ENCODE peak calls at places on chromosomes 2 and 18, in seven cellular contexts. C is prostate gland, W is uterus, S is A549, H is body of pancreas, U is tibial nerve, Q is spleen. G is an unnamed sample.

GRCh38 chr2:233470839-233471238 is 95.7 kb downstream of the USP40 start:
- DNase-seq in H (no peak), S (no peak), W (peak), C (no peak), U (no peak), Q (no peak), G (no peak)

GRCh38 chr18:67269206-67269605 is 247.3 kb downstream of the DSEL start:
- DNase-seq in S (no peak), W (no peak), U (no peak), H (no peak), Q (no peak), C (no peak), G (no peak)

GRCh38 chr2:30285758-30286157 is 54.4 kb downstream of the LBH start:
- DNase-seq in H (no peak), W (no peak), Q (no peak), C (no peak), S (no peak), U (no peak), G (no peak)

GRCh38 chr2:25306767-25307368 is 34.9 kb downstream of the DNMT3A start:
- DNase-seq in S (no peak), W (no peak), H (peak), U (no peak), C (peak), Q (no peak), G (no peak)

GRCh38 chr2:42917374-42918017 is 125.1 kb upstream of the HAAO start:
- DNase-seq in W (peak), C (no peak), S (no peak), U (peak), Q (no peak), H (peak), G (no peak)

GRCh38 chr2:45700407-45701013 is 49.0 kb downstream of the PRKCE start:
- DNase-seq in H (no peak), W (no peak), Q (no peak), C (no peak), U (no peak), S (no peak), G (no peak)

GRCh38 chr18:3219621-3220335 is at the start of gene MYOM1:
- DNase-seq in W (no peak), Q (no peak), U (no peak), S (no peak), C (no peak), H (peak), G (peak)

GRCh38 chr2:52117299-52117698 is 1085.4 kb upstream of the NRXN1 start:
- DNase-seq in Q (no peak), W (no peak), H (no peak), S (no peak), C (no peak), U (no peak), G (no peak)

GRCh38 chr2:168730391-168730790 is 72.0 kb upstream of the NOSTRIN start:
- DNase-seq in S (no peak), U (no peak), W (no peak), H (no peak), C (no peak), Q (no peak), G (no peak)

GRCh38 chr2:197804758-197805597 is 585 bp downstream of the PLCL1 start:
- DNase-seq in C (no peak), U (peak), Q (peak), W (peak), H (peak), S (no peak), G (no peak)

GRCh38 chr2:55425449-55425848 is 5.8 kb upstream of the CCDC88A start:
- DNase-seq in S (peak), H (no peak), Q (no peak), C (no peak), W (no peak), U (no peak), G (no peak)

GRCh38 chr2:215365184-215365658 is 53.4 kb downstream of the ATIC start:
- DNase-seq in H (no peak), S (no peak), W (no peak), C (no peak), Q (no peak), U (no peak), G (no peak)

GRCh38 chr2:97736608-97737330 is 23.4 kb downstream of the ZAP70 start:
- DNase-seq in U (no peak), H (no peak), S (no peak), W (no peak), Q (peak), C (no peak), G (no peak)

GRCh38 chr2:151063271-151063670 is 198.4 kb downstream of the RBM43 start:
- DNase-seq in W (no peak), C (no peak), U (no peak), H (no peak), S (no peak), Q (no peak), G (no peak)

GRCh38 chr2:69309336-69310048 is 77.5 kb downstream of the GFPT1 start:
- DNase-seq in C (no peak), S (no peak), W (peak), U (no peak), Q (no peak), H (peak), G (no peak)

GRCh38 chr2:37779123-37779522 is 107.7 kb upstream of the CDC42EP3 start:
- DNase-seq in H (no peak), U (no peak), Q (no peak), W (no peak), C (no peak), S (no peak), G (no peak)

GRCh38 chr2:238850096-238850495 is 2.2 kb downstream of the TWIST2 start:
- DNase-seq in Q (no peak), C (no peak), W (no peak), U (no peak), H (no peak), S (no peak), G (no peak)

GRCh38 chr2:37784071-37784758 is 112.8 kb upstream of the CDC42EP3 start:
- DNase-seq in U (no peak), W (no peak), H (no peak), S (no peak), Q (no peak), C (no peak), G (no peak)

GRCh38 chr2:138212434-138212833 is 248.2 kb downstream of the HNMT start:
- DNase-seq in C (no peak), W (no peak), S (no peak), H (no peak), U (no peak), Q (no peak), G (no peak)

GRCh38 chr2:20593072-20594034 is 57.5 kb downstream of the HS1BP3 start:
- DNase-seq in S (peak), Q (peak), W (peak), H (peak), C (no peak), U (no peak), G (no peak)

GRCh38 chr18:58606236-58606635 is 22.7 kb downstream of the ALPK2 start:
- DNase-seq in C (no peak), S (no peak), Q (no peak), U (no peak), W (no peak), H (no peak), G (no peak)

GRCh38 chr2:234679766-234680687 is 183.1 kb upstream of the ARL4C start:
- DNase-seq in U (peak), S (peak), Q (no peak), H (peak), W (peak), C (no peak), G (peak)

GRCh38 chr18:9751371-9752031 is 43.4 kb downstream of the RAB31 start:
- DNase-seq in Q (no peak), W (no peak), S (no peak), C (no peak), U (no peak), H (no peak), G (peak)

GRCh38 chr2:235005023-235005422 is 53.2 kb downstream of the SH3BP4 start:
- DNase-seq in H (peak), U (no peak), W (no peak), C (no peak), Q (no peak), S (no peak), G (no peak)

GRCh38 chr18:5197032-5197434 is at the start of gene AKAIN1:
- DNase-seq in U (no peak), S (peak), Q (no peak), H (peak), C (no peak), W (no peak), G (no peak)

GRCh38 chr2:16666453-16666801 is 793 bp upstream of the CYRIA start:
- DNase-seq in S (no peak), H (no peak), U (no peak), C (no peak), W (no peak), Q (no peak), G (peak)

GRCh38 chr2:229888031-229888430 is 33.8 kb downstream of the TRIP12 start:
- DNase-seq in Q (no peak), H (no peak), W (no peak), C (no peak), S (no peak), U (no peak), G (no peak)

GRCh38 chr18:22446325-22446724 is 28.6 kb upstream of the CTAGE1 start:
- DNase-seq in U (no peak), C (no peak), S (no peak), H (no peak), Q (no peak), W (no peak), G (peak)

GRCh38 chr2:112724611-112725525 is 4.0 kb downstream of the NT5DC4 start:
- DNase-seq in H (no peak), C (no peak), S (peak), W (no peak), U (no peak), Q (no peak), G (peak)

GRCh38 chr2:117272975-117273671 is 541.4 kb upstream of the DDX18 start:
- DNase-seq in W (no peak), H (no peak), U (no peak), S (no peak), Q (no peak), C (no peak), G (no peak)

GRCh38 chr2:215660687-215661086 is 224.8 kb upstream of the FN1 start:
- DNase-seq in C (no peak), U (no peak), S (no peak), Q (no peak), W (no peak), H (peak), G (no peak)

GRCh38 chr18:11658989-11659388 is 30.1 kb upstream of the GNAL start:
- DNase-seq in U (no peak), H (no peak), W (no peak), S (no peak), Q (no peak), C (no peak), G (peak)

GRCh38 chr2:106057206-106057605 is 136.9 kb downstream of the UXS1 start:
- DNase-seq in Q (no peak), W (no peak), S (no peak), H (no peak), C (no peak), U (no peak), G (no peak)

GRCh38 chr2:179860255-179861026 is 971 bp downstream of the ZNF385B start:
- DNase-seq in C (no peak), S (no peak), Q (no peak), W (no peak), U (no peak), H (no peak), G (no peak)

GRCh38 chr2:179859523-179859922 is 1.9 kb downstream of the ZNF385B start:
- DNase-seq in Q (no peak), C (no peak), S (no peak), U (no peak), H (no peak), W (no peak), G (no peak)

GRCh38 chr2:179861777-179862117 is 335 bp upstream of the ZNF385B start:
- DNase-seq in U (no peak), Q (no peak), W (no peak), C (no peak), H (no peak), S (no peak), G (no peak)

GRCh38 chr2:179862898-179863458 is 1.6 kb upstream of the ZNF385B start:
- DNase-seq in C (no peak), H (no peak), Q (no peak), W (no peak), U (no peak), S (no peak), G (no peak)

GRCh38 chr2:179861027-179861776 is at the start of gene ZNF385B:
- DNase-seq in W (no peak), Q (no peak), C (no peak), S (no peak), U (no peak), H (no peak), G (no peak)
- TF ChIP-seq POLR2A in W (no peak), Q (no peak), C (no peak), S (no peak), U (no peak), H (no peak), G (no peak)

GRCh38 chr2:8134105-8134903 is 547.6 kb upstream of the ID2 start:
- DNase-seq in C (no peak), S (no peak), W (no peak), Q (no peak), H (no peak), U (no peak), G (no peak)
- H3K27ac ChIP-seq in C (peak), S (no peak), W (peak), Q (peak), H (peak), U (no peak), G (peak)

GRCh38 chr2:222217712-222218111 is 81.1 kb downstream of the PAX3 start:
- DNase-seq in H (no peak), U (no peak), C (no peak), S (no peak), Q (no peak), W (no peak), G (no peak)

GRCh38 chr2:222218786-222219185 is 80.0 kb downstream of the PAX3 start:
- DNase-seq in H (no peak), S (no peak), W (no peak), U (no peak), C (no peak), Q (no peak), G (no peak)

GRCh38 chr2:222213084-222213483 is 85.7 kb downstream of the PAX3 start:
- DNase-seq in U (no peak), S (no peak), Q (no peak), W (no peak), C (no peak), H (no peak), G (no peak)

DNA sequence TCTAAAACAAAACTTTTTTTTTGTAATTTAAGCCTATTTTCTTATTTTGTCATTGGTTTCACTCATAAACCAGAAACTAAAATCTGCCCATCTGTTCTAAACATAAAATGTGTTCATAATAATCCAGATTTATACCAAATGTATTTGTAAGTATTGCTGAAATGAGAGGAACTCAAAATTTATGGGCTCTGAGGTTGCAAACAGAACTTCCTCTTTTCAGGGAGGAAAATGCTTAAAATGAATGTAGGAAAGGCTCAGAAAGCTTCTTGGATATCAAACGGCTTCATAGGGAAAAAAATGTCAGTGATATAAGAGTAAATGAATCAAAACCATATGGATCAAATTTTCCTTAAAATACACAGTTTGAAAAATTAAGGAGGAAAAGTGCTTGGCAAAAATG is 83.9 kb downstream of the PAX3 start:
- DNase-seq in Q (no peak), C (no peak), W (no peak), U (no peak), S (no peak), H (no peak), G (no peak)
- TF ChIP-seq POLR2A in Q (no peak), C (no peak), W (no peak), U (no peak), S (no peak), H (no peak), G (no peak)

GRCh38 chr2:123609077-123609476 is 416.0 kb upstream of the CNTNAP5 start:
- DNase-seq in W (no peak), U (no peak), Q (no peak), S (no peak), H (no peak), C (no peak), G (no peak)

DNA sequence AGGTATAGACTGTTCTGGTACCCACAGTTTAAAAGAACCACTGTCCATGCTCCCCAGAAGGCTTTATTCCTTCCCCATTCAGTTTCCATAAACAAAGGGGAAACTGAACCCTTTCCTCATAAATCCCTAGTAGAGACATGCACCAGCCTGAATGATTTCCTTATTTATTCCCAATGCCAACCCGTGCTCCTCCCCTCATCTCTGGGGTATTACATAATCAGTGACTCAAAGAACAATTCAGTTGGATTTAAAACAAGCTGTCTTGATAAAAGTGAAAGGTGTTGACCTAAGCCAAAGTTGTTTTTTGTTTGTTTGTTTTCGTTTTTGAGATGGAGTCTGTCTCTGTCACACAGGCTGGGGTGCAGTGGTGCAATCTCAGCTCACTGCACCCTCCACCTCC is 418.5 kb upstream of the CNTNAP5 start:
- DNase-seq in U (no peak), S (no peak), Q (no peak), C (no peak), W (no peak), H (no peak), G (no peak)
- H3K27ac ChIP-seq in U (no peak), S (no peak), Q (no peak), C (no peak), W (no peak), H (no peak), G (no peak)

DNA sequence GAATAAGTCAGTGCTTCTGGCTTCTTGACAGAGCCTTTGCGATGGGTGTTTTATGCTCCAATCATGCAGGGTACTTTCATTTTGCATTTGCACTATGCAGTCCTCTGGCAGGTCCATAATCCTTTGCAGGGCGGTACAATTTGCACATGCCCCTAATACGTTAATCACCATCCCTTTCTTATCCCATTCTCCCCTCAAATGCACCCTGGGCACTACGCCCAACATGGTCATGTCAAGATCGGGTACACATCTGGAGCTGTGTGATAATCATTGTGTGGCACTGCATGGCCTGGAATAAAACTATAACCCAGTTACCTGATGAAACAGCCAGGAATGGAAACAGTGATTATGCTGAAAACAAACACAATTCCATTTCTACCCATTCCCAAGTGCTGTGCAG is 27.7 kb downstream of the LOXHD1 start:
- DNase-seq in W (no peak), S (no peak), U (no peak), H (no peak), Q (no peak), C (no peak), G (peak)
- TF ChIP-seq POLR2A in W (no peak), S (no peak), U (no peak), H (no peak), Q (no peak), C (no peak), G (no peak)

GRCh38 chr2:176129825-176130152 is 284 bp downstream of the HOXD8 start:
- DNase-seq in H (no peak), U (no peak), C (no peak), W (no peak), S (no peak), Q (peak), G (no peak)
- H3K27ac ChIP-seq in H (peak), U (peak), C (peak), W (peak), S (peak), Q (peak), G (peak)

DNA sequence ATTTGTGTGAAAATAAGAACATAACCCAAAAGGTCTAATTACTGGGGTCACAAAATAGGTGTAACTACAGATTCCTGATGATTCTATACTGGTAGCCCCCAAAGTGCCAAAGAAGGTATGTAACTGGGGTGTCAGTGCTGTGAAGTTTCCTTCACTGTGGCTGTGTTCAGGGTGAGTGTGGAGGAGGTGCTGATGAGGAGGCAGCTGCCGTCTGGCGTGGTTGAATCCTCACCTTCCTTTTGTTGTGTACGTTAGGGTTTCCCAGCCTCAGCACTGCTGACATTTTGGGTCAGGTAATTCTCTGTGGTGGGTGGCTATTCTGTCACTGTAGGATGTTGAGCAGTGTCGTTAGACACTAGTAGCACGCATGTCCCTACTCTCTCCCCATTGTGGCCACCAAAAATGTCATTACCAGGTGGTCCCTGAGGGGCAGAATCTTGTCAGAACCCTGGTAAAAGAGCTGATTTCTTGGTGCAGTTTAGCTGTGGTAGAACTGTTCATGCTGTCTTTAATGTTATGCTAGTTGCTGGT is 31.5 kb downstream of the ADNP2 start:
- DNase-seq in C (no peak), Q (no peak), S (no peak), H (no peak), W (no peak), U (no peak), G (peak)
- TF ChIP-seq POLR2A in C (no peak), Q (no peak), S (no peak), H (no peak), W (no peak), U (no peak), G (no peak)

GRCh38 chr2:78978340-78978739 is 47.2 kb upstream of the REG3G start:
- DNase-seq in U (no peak), C (no peak), Q (no peak), H (no peak), W (no peak), S (no peak), G (no peak)

GRCh38 chr2:78979380-78980238 is 45.9 kb upstream of the REG3G start:
- DNase-seq in C (no peak), S (no peak), W (no peak), U (peak), Q (no peak), H (peak), G (no peak)

GRCh38 chr2:78980871-78981270 is 44.6 kb upstream of the REG3G start:
- DNase-seq in W (no peak), H (no peak), C (no peak), U (no peak), Q (no peak), S (no peak), G (no peak)

GRCh38 chr2:78973630-78974029 is 51.9 kb upstream of the REG3G start:
- DNase-seq in S (no peak), H (no peak), U (no peak), W (no peak), Q (no peak), C (no peak), G (no peak)

DNA sequence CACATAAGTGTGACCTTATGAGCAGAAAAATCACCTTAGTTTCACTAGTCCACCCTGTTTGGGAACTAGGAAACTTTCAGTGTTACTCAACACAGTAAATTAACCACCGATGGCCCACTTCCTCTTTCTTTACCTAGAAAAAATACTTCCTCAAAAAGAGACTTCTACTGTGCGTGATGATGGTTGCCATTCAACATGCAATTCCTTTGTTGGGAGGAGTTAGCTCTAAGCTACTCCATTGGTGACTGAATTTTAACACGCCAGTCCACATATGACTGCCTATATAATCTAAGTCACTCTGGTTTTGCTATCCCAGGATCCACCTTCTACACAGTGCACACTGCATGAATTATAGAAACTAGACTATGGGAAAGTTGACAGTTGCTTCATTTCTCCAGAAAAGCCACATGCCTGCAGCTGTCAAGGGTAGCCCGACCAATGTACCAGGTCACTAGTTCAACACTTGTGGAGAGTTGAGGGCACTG is 47.8 kb upstream of the REG3G start:
- DNase-seq in W (no peak), U (no peak), C (no peak), Q (no peak), S (no peak), H (no peak), G (no peak)
- H3K27ac ChIP-seq in W (no peak), U (no peak), C (no peak), Q (no peak), S (no peak), H (no peak), G (no peak)